ENCODE peak calls at places on chromosomes 2 and 18, in six cellular contexts. One of them, this sample, is unnamed.

GRCh38 chr2:170162261-170162612 is 15.7 kb upstream of the MYO3B start:
- DNase-seq in PC-9: peak
- DNase-seq in cardiac fibroblast: peak
- DNase-seq in K562: no peak
- DNase-seq in neural crest cell: no peak
- DNase-seq in type B pancreatic cell: no peak
- DNase-seq in this sample: no peak

GRCh38 chr2:18605115-18605514 is 15.7 kb upstream of the NT5C1B start:
- DNase-seq in cardiac fibroblast: no peak
- DNase-seq in type B pancreatic cell: no peak
- DNase-seq in PC-9: no peak
- DNase-seq in neural crest cell: no peak
- DNase-seq in K562: no peak
- DNase-seq in this sample: no peak

GRCh38 chr18:75471850-75472249 is 44.3 kb upstream of the SMIM21 start:
- DNase-seq in neural crest cell: no peak
- DNase-seq in cardiac fibroblast: no peak
- DNase-seq in K562: no peak
- DNase-seq in PC-9: no peak
- DNase-seq in type B pancreatic cell: no peak
- DNase-seq in this sample: no peak

GRCh38 chr18:22650247-22650646 is 232.5 kb upstream of the CTAGE1 start:
- DNase-seq in type B pancreatic cell: no peak
- DNase-seq in PC-9: no peak
- DNase-seq in K562: no peak
- DNase-seq in neural crest cell: no peak
- DNase-seq in cardiac fibroblast: peak
- DNase-seq in this sample: no peak

GRCh38 chr2:197073701-197074433 is 147.4 kb upstream of the PGAP1 start:
- DNase-seq in cardiac fibroblast: peak
- DNase-seq in K562: no peak
- DNase-seq in neural crest cell: no peak
- DNase-seq in PC-9: no peak
- DNase-seq in type B pancreatic cell: no peak
- DNase-seq in this sample: no peak

GRCh38 chr2:171874517-171874916 is 19.5 kb downstream of the SLC25A12 start:
- DNase-seq in K562: no peak
- DNase-seq in PC-9: no peak
- DNase-seq in cardiac fibroblast: no peak
- DNase-seq in type B pancreatic cell: no peak
- DNase-seq in neural crest cell: no peak
- DNase-seq in this sample: no peak

GRCh38 chr2:200300650-200301314 is 5.7 kb upstream of the SPATS2L start:
- DNase-seq in type B pancreatic cell: no peak
- DNase-seq in neural crest cell: no peak
- DNase-seq in K562: peak
- DNase-seq in PC-9: peak
- DNase-seq in cardiac fibroblast: peak
- DNase-seq in this sample: no peak

GRCh38 chr2:207283356-207283755 is 117.6 kb upstream of the KLF7 start:
- DNase-seq in type B pancreatic cell: no peak
- DNase-seq in neural crest cell: no peak
- DNase-seq in cardiac fibroblast: no peak
- DNase-seq in K562: peak
- DNase-seq in PC-9: no peak
- DNase-seq in this sample: no peak

DNA sequence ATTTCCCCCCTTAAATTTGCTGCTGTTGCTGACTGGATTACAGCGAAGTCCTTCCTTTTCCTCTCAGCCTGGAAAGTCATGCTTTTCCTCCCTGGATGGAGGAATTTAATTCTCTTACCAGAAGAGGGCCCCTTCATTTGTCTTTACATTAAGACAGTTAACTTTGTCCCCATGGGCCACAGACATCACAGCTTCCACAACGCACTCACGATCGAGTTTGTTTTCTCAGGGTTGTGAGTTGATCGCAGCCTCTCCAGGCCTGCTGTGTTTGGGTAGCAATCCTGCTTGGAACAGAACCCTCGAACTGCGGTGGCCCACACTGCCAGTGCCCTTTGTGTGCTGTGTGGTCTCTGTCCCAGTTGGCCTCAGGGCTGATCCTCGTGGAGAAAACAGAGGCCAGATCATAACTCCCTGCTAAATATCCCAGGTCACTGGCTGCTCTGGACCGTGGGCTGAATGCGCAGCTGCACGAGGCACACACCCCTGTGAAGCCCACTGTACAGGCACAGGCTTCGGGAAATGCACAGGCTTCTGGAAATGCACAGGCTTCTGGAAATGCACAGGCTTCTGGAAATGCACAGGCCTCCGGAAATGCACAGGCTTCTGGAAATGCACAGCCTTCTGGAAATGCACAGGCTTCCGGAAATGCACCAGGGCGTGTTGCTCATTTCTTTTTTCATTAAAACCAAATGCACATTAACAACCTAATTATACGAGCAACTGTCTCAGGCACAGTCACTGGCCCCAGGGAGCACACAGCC is 2.2 kb upstream of the PDIA6 start:
- DNase-seq in type B pancreatic cell: no peak
- DNase-seq in neural crest cell: no peak
- DNase-seq in K562: no peak
- DNase-seq in cardiac fibroblast: no peak
- DNase-seq in PC-9: no peak
- DNase-seq in this sample: no peak
- TF ChIP-seq CTCF in type B pancreatic cell: peak
- TF ChIP-seq CTCF in neural crest cell: no peak
- TF ChIP-seq CTCF in K562: no peak
- TF ChIP-seq CTCF in cardiac fibroblast: no peak
- TF ChIP-seq CTCF in PC-9: no peak
- TF ChIP-seq CTCF in this sample: no peak

DNA sequence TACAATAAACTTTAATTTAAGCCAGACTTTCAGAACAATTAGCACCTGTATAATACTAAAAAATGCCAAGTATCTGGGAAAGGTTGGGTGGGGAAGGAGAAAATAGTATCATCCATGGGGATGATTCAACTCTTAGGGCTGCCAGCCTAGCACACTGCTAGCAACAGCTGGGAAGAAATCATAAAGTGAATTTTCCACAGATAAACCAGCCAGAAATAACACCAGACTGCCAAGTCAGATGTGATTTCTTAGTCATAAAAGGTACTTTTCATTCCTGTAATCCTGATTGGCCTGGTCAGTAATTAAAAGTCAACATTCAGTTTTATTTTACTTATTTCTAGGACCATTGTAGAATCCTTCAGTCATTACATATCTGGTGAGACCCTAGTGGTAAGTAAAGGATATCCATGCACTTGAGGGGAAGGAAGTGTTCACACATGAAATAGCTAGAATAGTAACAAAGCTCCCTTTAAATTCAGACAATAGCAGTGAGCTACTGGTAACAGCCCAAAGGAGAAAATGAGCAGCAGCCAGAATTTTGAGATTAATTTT is 59.4 kb downstream of the LIMS1 start:
- DNase-seq in PC-9: no peak
- DNase-seq in cardiac fibroblast: peak
- DNase-seq in K562: no peak
- DNase-seq in type B pancreatic cell: no peak
- DNase-seq in neural crest cell: no peak
- DNase-seq in this sample: no peak
- TF ChIP-seq CTCF in PC-9: no peak
- TF ChIP-seq CTCF in cardiac fibroblast: peak
- TF ChIP-seq CTCF in K562: no peak
- TF ChIP-seq CTCF in type B pancreatic cell: peak
- TF ChIP-seq CTCF in neural crest cell: no peak
- TF ChIP-seq CTCF in this sample: no peak

GRCh38 chr18:12744103-12744502 is 41.3 kb downstream of the PSMG2 start:
- DNase-seq in PC-9: peak
- DNase-seq in neural crest cell: no peak
- DNase-seq in type B pancreatic cell: no peak
- DNase-seq in cardiac fibroblast: peak
- DNase-seq in K562: peak
- DNase-seq in this sample: no peak
- TF ChIP-seq CTCF in PC-9: peak
- TF ChIP-seq CTCF in neural crest cell: peak
- TF ChIP-seq CTCF in type B pancreatic cell: peak
- TF ChIP-seq CTCF in cardiac fibroblast: peak
- TF ChIP-seq CTCF in K562: peak
- TF ChIP-seq CTCF in this sample: no peak

DNA sequence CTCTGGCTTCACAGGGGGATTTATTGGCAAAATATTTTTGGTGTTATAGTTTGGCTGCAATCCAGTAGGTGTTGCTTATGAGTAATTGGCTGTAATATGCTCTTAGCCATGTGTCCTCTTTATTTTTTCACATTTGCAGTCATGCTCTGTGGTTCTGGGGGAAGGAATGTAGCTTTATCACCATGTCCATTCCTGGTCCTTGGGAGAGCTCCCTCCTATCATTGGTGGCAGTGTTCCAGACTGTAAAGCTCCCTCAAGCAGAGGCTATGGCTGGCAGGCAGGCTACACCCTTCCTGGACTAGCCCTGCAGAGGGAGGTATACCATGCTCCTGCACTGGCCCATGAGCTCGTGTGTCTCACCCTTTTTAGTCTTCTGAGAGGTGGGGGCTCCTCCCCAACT is 120.0 kb upstream of the FSIP2 start:
- DNase-seq in neural crest cell: no peak
- DNase-seq in PC-9: no peak
- DNase-seq in type B pancreatic cell: no peak
- DNase-seq in cardiac fibroblast: no peak
- DNase-seq in K562: no peak
- DNase-seq in this sample: no peak
- TF ChIP-seq CTCF in neural crest cell: no peak
- TF ChIP-seq CTCF in PC-9: no peak
- TF ChIP-seq CTCF in type B pancreatic cell: no peak
- TF ChIP-seq CTCF in cardiac fibroblast: no peak
- TF ChIP-seq CTCF in K562: no peak
- TF ChIP-seq CTCF in this sample: no peak

GRCh38 chr2:85954192-85954900 is 65.6 kb upstream of the ST3GAL5 start:
- DNase-seq in cardiac fibroblast: no peak
- DNase-seq in type B pancreatic cell: no peak
- DNase-seq in K562: no peak
- DNase-seq in PC-9: no peak
- DNase-seq in neural crest cell: no peak
- DNase-seq in this sample: no peak

GRCh38 chr2:85957256-85957655 is 68.5 kb upstream of the ST3GAL5 start:
- DNase-seq in neural crest cell: no peak
- DNase-seq in K562: no peak
- DNase-seq in type B pancreatic cell: no peak
- DNase-seq in PC-9: no peak
- DNase-seq in cardiac fibroblast: no peak
- DNase-seq in this sample: no peak

GRCh38 chr2:85958731-85959130 is 69.9 kb upstream of the ST3GAL5 start:
- DNase-seq in neural crest cell: no peak
- DNase-seq in K562: no peak
- DNase-seq in type B pancreatic cell: peak
- DNase-seq in PC-9: no peak
- DNase-seq in cardiac fibroblast: no peak
- DNase-seq in this sample: no peak

GRCh38 chr2:85954918-85955420 is 66.2 kb upstream of the ST3GAL5 start:
- DNase-seq in neural crest cell: no peak
- DNase-seq in K562: no peak
- DNase-seq in type B pancreatic cell: no peak
- DNase-seq in cardiac fibroblast: no peak
- DNase-seq in PC-9: peak
- DNase-seq in this sample: no peak

GRCh38 chr2:85956647-85957039 is 67.9 kb upstream of the ST3GAL5 start:
- DNase-seq in cardiac fibroblast: no peak
- DNase-seq in neural crest cell: no peak
- DNase-seq in K562: no peak
- DNase-seq in type B pancreatic cell: no peak
- DNase-seq in PC-9: no peak
- DNase-seq in this sample: no peak
- TF ChIP-seq CTCF in cardiac fibroblast: no peak
- TF ChIP-seq CTCF in neural crest cell: no peak
- TF ChIP-seq CTCF in K562: no peak
- TF ChIP-seq CTCF in type B pancreatic cell: no peak
- TF ChIP-seq CTCF in PC-9: no peak
- TF ChIP-seq CTCF in this sample: no peak

This sample was measured in activated B cell treated with CpG ODN at 0.5 μM for 24 hours.